ENCODE peak calls at places on chromosomes 13 and 19, in eight cellular contexts. A is stimulated activated naive CD4-positive, alpha-beta T cell; Y is AG09319; M is left colon; K is dorsolateral prefrontal cortex; Z is esophagus squamous epithelium; I is uterus; B is activated T-cell treated with anti-CD3 and anti-CD28 coated beads, Interleukin-2, amount 50 U/mL, for 4 hours. V is an unnamed sample.

GRCh38 chr19:11380653-11381534 is 3.2 kb downstream of the EPOR start:
- DNase-seq in I (peak; percentile 97), Y (peak; percentile 84), B (peak; percentile 94), Z (peak; percentile 75), M (peak; percentile 95), A (peak; percentile 94), K (peak; percentile 95), V (peak; percentile 95)

GRCh38 chr19:55452381-55453325 is 8.8 kb downstream of the ISOC2 start:
- DNase-seq in Z (no peak), A (peak; percentile 26), Y (no peak), B (peak; percentile 23), K (peak; percentile 97), I (peak; percentile 72), M (no peak), V (peak; percentile 76)

GRCh38 chr19:55232284-55232597 is 3.7 kb upstream of the TMEM86B start:
- DNase-seq in I (no peak), Y (no peak), A (no peak), B (no peak), K (no peak), Z (no peak), M (no peak), V (no peak)

GRCh38 chr13:99610702-99611289 is 109.5 kb downstream of the TM9SF2 start:
- DNase-seq in B (no peak), Z (no peak), I (no peak), A (no peak), K (no peak), M (no peak), Y (no peak), V (no peak)

GRCh38 chr19:1363599-1363998 is 20.1 kb upstream of the NDUFS7 start:
- DNase-seq in Z (no peak), M (no peak), K (no peak), I (no peak), Y (no peak), B (no peak), A (no peak), V (no peak)

GRCh38 chr13:93522486-93522885 is 295.9 kb downstream of the GPC6 start:
- DNase-seq in A (no peak), I (no peak), M (no peak), K (no peak), Y (no peak), Z (no peak), B (no peak), V (no peak)

GRCh38 chr19:18662972-18663732 is 20.3 kb upstream of the CRTC1 start:
- DNase-seq in M (no peak), I (no peak), K (no peak), B (no peak), Y (no peak), Z (no peak), A (no peak), V (no peak)

GRCh38 chr19:35661995-35662340 is 4.3 kb upstream of the UPK1A start:
- DNase-seq in Y (no peak), A (no peak), K (no peak), I (no peak), M (no peak), B (no peak), Z (no peak), V (no peak)

GRCh38 chr19:11451942-11452813 is 16.7 kb downstream of the PRKCSH start:
- DNase-seq in I (no peak), K (no peak), A (no peak), Y (no peak), B (no peak), M (no peak), Z (no peak), V (no peak)

GRCh38 chr19:6103217-6103644 is 7.1 kb downstream of the RFX2 start:
- DNase-seq in Z (no peak), M (peak; percentile 58), I (peak; percentile 82), A (no peak), B (no peak), Y (peak; percentile 90), K (no peak), V (peak; percentile 81)

GRCh38 chr13:99778500-99778899 is 193.1 kb downstream of the ZIC5 start:
- DNase-seq in A (no peak), B (no peak), I (no peak), K (no peak), Y (no peak), M (no peak), Z (no peak), V (no peak)

GRCh38 chr13:99528547-99528946 is 27.3 kb downstream of the TM9SF2 start:
- DNase-seq in A (no peak), Y (no peak), K (no peak), M (no peak), B (no peak), I (no peak), Z (no peak), V (no peak)

GRCh38 chr13:105272660-105273631 is 1262.5 kb downstream of the EFNB2 start:
- DNase-seq in K (no peak), Z (no peak), Y (no peak), B (no peak), A (no peak), I (no peak), M (no peak), V (no peak)

GRCh38 chr13:52053460-52053859 is 29.0 kb downstream of the UTP14C start:
- DNase-seq in Y (no peak), Z (no peak), M (no peak), I (no peak), K (no peak), B (no peak), A (no peak), V (no peak)

GRCh38 chr13:35165205-35165604 is 223.1 kb downstream of the NBEA start:
- DNase-seq in I (no peak), M (no peak), A (no peak), Z (no peak), Y (no peak), K (no peak), B (no peak), V (no peak)

GRCh38 chr13:28415994-28416411 is 78.9 kb downstream of the FLT1 start:
- DNase-seq in I (no peak), K (no peak), B (no peak), Z (no peak), M (no peak), A (no peak), Y (no peak), V (no peak)

GRCh38 chr13:99067160-99067985 is 89.5 kb upstream of the DOCK9 start:
- DNase-seq in Y (no peak), K (no peak), I (no peak), B (no peak), Z (no peak), A (no peak), M (no peak), V (no peak)

GRCh38 chr19:48136547-48136946 is 25.9 kb upstream of the PLA2G4C start:
- DNase-seq in A (no peak), M (no peak), B (no peak), I (no peak), Z (no peak), K (no peak), Y (no peak), V (no peak)

GRCh38 chr13:44317752-44318550 is 55.7 kb upstream of the SERP2 start:
- DNase-seq in B (no peak), Y (no peak), M (no peak), K (no peak), Z (no peak), I (no peak), A (no peak), V (no peak)

GRCh38 chr19:54206030-54206830 is 5.6 kb downstream of the RPS9 start:
- DNase-seq in A (no peak), I (no peak), B (no peak), Z (no peak), Y (no peak), M (no peak), K (no peak), V (no peak)

GRCh38 chr19:3119071-3119781 is 16.6 kb upstream of the GNA15 start:
- DNase-seq in A (no peak), I (no peak), Y (no peak), B (no peak), Z (no peak), K (no peak), M (no peak), V (no peak)

GRCh38 chr13:93951153-93951552 is 528.3 kb downstream of the DCT start:
- DNase-seq in M (no peak), I (no peak), Y (no peak), A (no peak), Z (no peak), B (no peak), K (no peak), V (no peak)

GRCh38 chr13:113428469-113428865 is 24.8 kb downstream of the ADPRHL1 start:
- DNase-seq in B (no peak), A (no peak), M (no peak), Z (no peak), I (no peak), K (no peak), Y (no peak), V (no peak)

GRCh38 chr13:76707360-76707759 is 178.8 kb downstream of the KCTD12 start:
- DNase-seq in M (no peak), I (no peak), Y (no peak), B (no peak), A (no peak), Z (no peak), K (no peak), V (no peak)

GRCh38 chr19:44608391-44608821 is 5.0 kb upstream of the IGSF23 start:
- DNase-seq in A (no peak), Z (no peak), I (no peak), B (no peak), Y (no peak), K (no peak), M (no peak), V (no peak)

GRCh38 chr13:23510544-23510916 is 59.7 kb upstream of the TNFRSF19 start:
- DNase-seq in Y (no peak), A (no peak), I (no peak), K (no peak), Z (no peak), M (no peak), B (no peak), V (no peak)